ENCODE peak calls at places on chromosomes 13 and 19, in nine cellular contexts. Q, X, B, V, S, N, F, T and H are unnamed samples. For H3K9me3, the result is how much of the 10 kb centered on the place peaks cover.

GRCh38 chr13:104426435-104426834 is 1360.2 kb upstream of the SLC10A2 start:
- DNase-seq in S (no peak), Q (no peak), B (no peak), T (no peak), V (no peak), F (no peak), X (no peak), N (no peak), H (no peak)

GRCh38 chr19:7376151-7376852 is 27.6 kb downstream of the ARHGEF18 start:
- DNase-seq in V (no peak), T (no peak), B (no peak), Q (no peak), F (no peak), S (no peak), X (no peak), N (no peak), H (no peak)

GRCh38 chr19:2034729-2035589 is 16.1 kb downstream of the MKNK2 start:
- DNase-seq in S (no peak), V (peak), Q (peak), T (peak), F (no peak), B (peak), X (no peak), N (peak), H (peak)

GRCh38 chr13:32734511-32734910 is 148.3 kb downstream of the PDS5B start:
- DNase-seq in V (no peak), S (peak), Q (peak), T (peak), N (no peak), F (peak), B (no peak), X (no peak), H (no peak)

GRCh38 chr13:33509642-33510229 is 224.2 kb upstream of the STARD13 start:
- DNase-seq in F (peak), Q (no peak), X (peak), N (peak), B (no peak), S (no peak), T (peak), V (no peak), H (no peak)

GRCh38 chr19:4533835-4534424 is 1.1 kb downstream of the PLIN5 start:
- DNase-seq in X (no peak), Q (no peak), T (no peak), N (no peak), F (no peak), S (no peak), B (no peak), V (no peak), H (no peak)

GRCh38 chr13:88125055-88125454 is 453.9 kb downstream of the SLITRK5 start:
- DNase-seq in X (no peak), F (no peak), Q (no peak), V (no peak), T (no peak), B (no peak), N (no peak), S (no peak), H (no peak)

GRCh38 chr19:39307233-39307821 is 11.1 kb downstream of the IFNL1 start:
- DNase-seq in T (peak), X (no peak), B (peak), V (no peak), Q (peak), F (no peak), N (peak), S (no peak), H (no peak)

GRCh38 chr19:37218592-37218935 is 550 bp downstream of the ZNF383 start:
- DNase-seq in N (no peak), B (no peak), X (no peak), Q (no peak), F (no peak), S (no peak), V (no peak), T (peak), H (no peak)

GRCh38 chr13:38262211-38262610 is 87.4 kb upstream of the UFM1 start:
- DNase-seq in Q (no peak), V (no peak), S (no peak), T (peak), F (no peak), N (no peak), X (no peak), B (no peak), H (no peak)

GRCh38 chr13:51041126-51041525 is 69.9 kb downstream of the C13orf42 start:
- DNase-seq in X (no peak), B (no peak), S (no peak), N (no peak), T (no peak), Q (no peak), F (no peak), V (no peak), H (no peak)

GRCh38 chr13:21475115-21475514 is 16.0 kb upstream of the ZDHHC20 start:
- DNase-seq in Q (no peak), N (no peak), S (no peak), F (no peak), V (no peak), X (no peak), B (no peak), T (no peak), H (no peak)
- H3K9me3 ChIP-seq in Q (under half), N (under half), S (under half), F (under half), V (under half), X (under half), B (under half), T (under half), H (under half)

DNA sequence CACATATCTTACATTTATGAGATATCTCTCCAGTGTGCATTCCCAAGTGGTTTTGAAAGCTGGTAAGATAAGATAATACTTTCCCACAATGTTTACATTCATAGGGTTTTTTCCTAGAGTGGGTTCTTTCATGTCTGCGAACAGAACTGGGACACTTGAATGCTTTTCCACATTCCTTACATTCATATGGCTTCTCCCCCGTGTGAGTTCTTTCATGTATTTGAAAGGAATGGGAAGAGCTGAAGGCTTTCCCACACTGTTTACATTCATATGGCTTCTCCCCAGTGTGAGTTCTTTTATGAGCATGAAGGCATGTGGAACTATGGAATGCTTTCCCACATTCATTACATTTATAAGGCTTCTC is 19.7 kb downstream of the ZNF433 start:
- DNase-seq in Q (no peak), S (no peak), X (no peak), N (no peak), F (no peak), T (no peak), B (no peak), V (no peak), H (no peak)
- H3K9me3 ChIP-seq in Q (under half), S (half or more), X (half or more), N (half or more), F (under half), T (under half), B (under half), V (under half), H (under half)

GRCh38 chr19:15776991-15777787 is 10.3 kb upstream of the OR10H5 start:
- DNase-seq in V (no peak), X (no peak), S (no peak), B (no peak), N (no peak), F (no peak), T (no peak), Q (no peak), H (no peak)
- H3K9me3 ChIP-seq in V (under half), X (under half), S (under half), B (under half), N (under half), F (under half), T (under half), Q (under half), H (under half)

GRCh38 chr19:23055501-23055900 is 52.5 kb upstream of the ZNF728 start:
- DNase-seq in X (no peak), V (no peak), T (no peak), Q (no peak), S (no peak), F (no peak), B (no peak), N (no peak), H (no peak)
- H3K9me3 ChIP-seq in X (under half), V (under half), T (under half), Q (under half), S (under half), F (under half), B (under half), N (half or more), H (under half)

GRCh38 chr13:48066310-48066989 is 28.5 kb downstream of the MED4 start:
- DNase-seq in S (no peak), X (no peak), T (peak), V (peak), N (no peak), B (no peak), Q (no peak), F (no peak), H (no peak)
- H3K9me3 ChIP-seq in S (under half), X (under half), T (under half), V (under half), N (under half), B (under half), Q (under half), F (under half), H (under half)

GRCh38 chr19:55419089-55419488 is 11.5 kb upstream of the UBE2S start:
- DNase-seq in X (no peak), S (no peak), V (no peak), Q (no peak), N (no peak), F (no peak), T (no peak), B (no peak), H (no peak)
- H3K9me3 ChIP-seq in X (under half), S (under half), V (under half), Q (under half), N (under half), F (under half), T (under half), B (under half), H (under half)

DNA sequence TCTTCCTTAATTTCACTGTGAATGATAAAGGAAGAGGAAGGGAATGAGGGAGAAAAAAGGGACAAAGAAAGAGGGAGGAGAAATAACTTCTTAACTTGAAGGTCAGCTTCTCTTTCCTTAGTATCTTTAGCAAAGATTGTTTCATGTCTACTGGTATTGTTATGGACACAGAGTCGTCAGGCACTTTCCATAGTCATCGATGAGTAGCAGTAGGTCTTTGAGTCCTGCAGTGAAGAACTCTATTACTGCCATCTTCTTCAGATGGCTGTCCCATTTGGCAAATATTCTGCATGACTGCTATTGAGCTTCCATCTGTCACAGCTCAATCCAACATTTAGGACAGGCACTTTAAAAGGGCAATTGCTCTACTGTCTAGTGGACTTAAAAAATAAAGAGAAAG is 2463.1 kb downstream of the PCDH9 start:
- DNase-seq in X (no peak), T (no peak), Q (no peak), B (no peak), S (no peak), N (no peak), F (no peak), V (no peak), H (no peak)
- H3K9me3 ChIP-seq in X (under half), T (under half), Q (under half), B (under half), S (under half), N (under half), F (under half), V (under half), H (under half)